ENCODE peak calls at places on chromosomes 13 and 19, in nine cellular contexts. One of them, this sample, is unnamed. For H3K4me1, the result is how much of the 10 kb centered on the place peaks cover.

GRCh38 chr19:48121909-48122371 is 11.3 kb upstream of the PLA2G4C start:
- DNase-seq in heart left ventricle: no peak
- DNase-seq in upper lobe of right lung: no peak
- DNase-seq in right atrium auricular region: no peak
- DNase-seq in left lung: no peak
- DNase-seq in GM23338: no peak
- DNase-seq in tibial artery: no peak
- DNase-seq in CD4-positive, CD25-positive, alpha-beta regulatory T cell: no peak
- DNase-seq in effector memory CD4-positive, alpha-beta T cell: no peak
- DNase-seq in this sample: peak

GRCh38 chr13:52010890-52011689 is at the start of gene ATP7B:
- DNase-seq in tibial artery: no peak
- DNase-seq in upper lobe of right lung: no peak
- DNase-seq in CD4-positive, CD25-positive, alpha-beta regulatory T cell: peak
- DNase-seq in right atrium auricular region: peak
- DNase-seq in left lung: peak
- DNase-seq in GM23338: peak
- DNase-seq in effector memory CD4-positive, alpha-beta T cell: no peak
- DNase-seq in heart left ventricle: no peak
- DNase-seq in this sample: peak

GRCh38 chr13:71659427-71659826 is 207.6 kb downstream of the DACH1 start:
- DNase-seq in left lung: no peak
- DNase-seq in right atrium auricular region: no peak
- DNase-seq in heart left ventricle: no peak
- DNase-seq in GM23338: peak
- DNase-seq in upper lobe of right lung: no peak
- DNase-seq in CD4-positive, CD25-positive, alpha-beta regulatory T cell: no peak
- DNase-seq in tibial artery: no peak
- DNase-seq in effector memory CD4-positive, alpha-beta T cell: no peak
- DNase-seq in this sample: peak

GRCh38 chr13:99356216-99357089 is 49.3 kb upstream of the GPR183 start:
- DNase-seq in GM23338: no peak
- DNase-seq in right atrium auricular region: no peak
- DNase-seq in upper lobe of right lung: no peak
- DNase-seq in CD4-positive, CD25-positive, alpha-beta regulatory T cell: peak
- DNase-seq in tibial artery: no peak
- DNase-seq in left lung: no peak
- DNase-seq in effector memory CD4-positive, alpha-beta T cell: peak
- DNase-seq in heart left ventricle: no peak
- DNase-seq in this sample: peak

GRCh38 chr13:33766724-33767123 is 51.2 kb upstream of the RFC3 start:
- DNase-seq in effector memory CD4-positive, alpha-beta T cell: no peak
- DNase-seq in GM23338: no peak
- DNase-seq in heart left ventricle: no peak
- DNase-seq in upper lobe of right lung: no peak
- DNase-seq in CD4-positive, CD25-positive, alpha-beta regulatory T cell: no peak
- DNase-seq in right atrium auricular region: no peak
- DNase-seq in left lung: no peak
- DNase-seq in tibial artery: no peak
- DNase-seq in this sample: no peak

GRCh38 chr13:101289764-101290163 is 126.5 kb downstream of the NALCN start:
- DNase-seq in upper lobe of right lung: no peak
- DNase-seq in left lung: no peak
- DNase-seq in CD4-positive, CD25-positive, alpha-beta regulatory T cell: no peak
- DNase-seq in effector memory CD4-positive, alpha-beta T cell: no peak
- DNase-seq in GM23338: peak
- DNase-seq in right atrium auricular region: no peak
- DNase-seq in tibial artery: no peak
- DNase-seq in heart left ventricle: no peak
- DNase-seq in this sample: peak

GRCh38 chr13:86986448-86986847 is 684.7 kb upstream of the SLITRK5 start:
- DNase-seq in GM23338: no peak
- DNase-seq in heart left ventricle: no peak
- DNase-seq in CD4-positive, CD25-positive, alpha-beta regulatory T cell: no peak
- DNase-seq in right atrium auricular region: no peak
- DNase-seq in upper lobe of right lung: no peak
- DNase-seq in effector memory CD4-positive, alpha-beta T cell: no peak
- DNase-seq in tibial artery: no peak
- DNase-seq in left lung: no peak
- DNase-seq in this sample: no peak

GRCh38 chr13:105721056-105721455 is 814.4 kb downstream of the EFNB2 start:
- DNase-seq in upper lobe of right lung: no peak
- DNase-seq in left lung: no peak
- DNase-seq in CD4-positive, CD25-positive, alpha-beta regulatory T cell: no peak
- DNase-seq in heart left ventricle: no peak
- DNase-seq in effector memory CD4-positive, alpha-beta T cell: no peak
- DNase-seq in right atrium auricular region: no peak
- DNase-seq in GM23338: no peak
- DNase-seq in tibial artery: no peak
- DNase-seq in this sample: peak

GRCh38 chr19:2977001-2977685 is at the start of gene TLE6:
- DNase-seq in right atrium auricular region: peak
- DNase-seq in CD4-positive, CD25-positive, alpha-beta regulatory T cell: peak
- DNase-seq in tibial artery: peak
- DNase-seq in effector memory CD4-positive, alpha-beta T cell: peak
- DNase-seq in left lung: peak
- DNase-seq in GM23338: peak
- DNase-seq in heart left ventricle: peak
- DNase-seq in upper lobe of right lung: peak
- DNase-seq in this sample: peak

GRCh38 chr19:2981898-2982297 is 4.5 kb downstream of the TLE6 start:
- DNase-seq in tibial artery: no peak
- DNase-seq in right atrium auricular region: no peak
- DNase-seq in heart left ventricle: no peak
- DNase-seq in CD4-positive, CD25-positive, alpha-beta regulatory T cell: no peak
- DNase-seq in upper lobe of right lung: no peak
- DNase-seq in left lung: no peak
- DNase-seq in effector memory CD4-positive, alpha-beta T cell: no peak
- DNase-seq in GM23338: no peak
- DNase-seq in this sample: no peak

GRCh38 chr19:2977686-2978466 is 512 bp downstream of the TLE6 start:
- DNase-seq in GM23338: no peak
- DNase-seq in right atrium auricular region: no peak
- DNase-seq in heart left ventricle: no peak
- DNase-seq in CD4-positive, CD25-positive, alpha-beta regulatory T cell: no peak
- DNase-seq in tibial artery: no peak
- DNase-seq in effector memory CD4-positive, alpha-beta T cell: no peak
- DNase-seq in upper lobe of right lung: no peak
- DNase-seq in left lung: no peak
- DNase-seq in this sample: no peak

GRCh38 chr19:2976609-2977000 is 759 bp upstream of the TLE6 start:
- DNase-seq in tibial artery: no peak
- DNase-seq in effector memory CD4-positive, alpha-beta T cell: no peak
- DNase-seq in GM23338: peak
- DNase-seq in heart left ventricle: no peak
- DNase-seq in upper lobe of right lung: no peak
- DNase-seq in right atrium auricular region: no peak
- DNase-seq in CD4-positive, CD25-positive, alpha-beta regulatory T cell: no peak
- DNase-seq in left lung: peak
- DNase-seq in this sample: peak

GRCh38 chr19:2978467-2978767 is 1.1 kb downstream of the TLE6 start:
- DNase-seq in tibial artery: no peak
- DNase-seq in heart left ventricle: no peak
- DNase-seq in CD4-positive, CD25-positive, alpha-beta regulatory T cell: no peak
- DNase-seq in effector memory CD4-positive, alpha-beta T cell: no peak
- DNase-seq in right atrium auricular region: no peak
- DNase-seq in GM23338: no peak
- DNase-seq in upper lobe of right lung: no peak
- DNase-seq in left lung: no peak
- DNase-seq in this sample: no peak
- H3K27ac ChIP-seq in tibial artery: no peak
- H3K27ac ChIP-seq in heart left ventricle: no peak
- H3K27ac ChIP-seq in CD4-positive, CD25-positive, alpha-beta regulatory T cell: no peak
- H3K27ac ChIP-seq in effector memory CD4-positive, alpha-beta T cell: no peak
- H3K27ac ChIP-seq in right atrium auricular region: no peak
- H3K27ac ChIP-seq in GM23338: no peak
- H3K27ac ChIP-seq in upper lobe of right lung: peak
- H3K27ac ChIP-seq in left lung: no peak
- H3K27ac ChIP-seq in this sample: peak

GRCh38 chr13:112905619-112905989 is 63.4 kb upstream of the MCF2L start:
- DNase-seq in GM23338: no peak
- DNase-seq in heart left ventricle: no peak
- DNase-seq in tibial artery: no peak
- DNase-seq in effector memory CD4-positive, alpha-beta T cell: no peak
- DNase-seq in upper lobe of right lung: no peak
- DNase-seq in right atrium auricular region: no peak
- DNase-seq in CD4-positive, CD25-positive, alpha-beta regulatory T cell: no peak
- DNase-seq in left lung: no peak
- DNase-seq in this sample: no peak

GRCh38 chr13:112908342-112908741 is 60.7 kb upstream of the MCF2L start:
- DNase-seq in upper lobe of right lung: no peak
- DNase-seq in effector memory CD4-positive, alpha-beta T cell: no peak
- DNase-seq in right atrium auricular region: no peak
- DNase-seq in heart left ventricle: no peak
- DNase-seq in left lung: no peak
- DNase-seq in tibial artery: no peak
- DNase-seq in CD4-positive, CD25-positive, alpha-beta regulatory T cell: no peak
- DNase-seq in GM23338: no peak
- DNase-seq in this sample: no peak

GRCh38 chr13:112905990-112906641 is 62.9 kb upstream of the MCF2L start:
- DNase-seq in left lung: peak
- DNase-seq in tibial artery: no peak
- DNase-seq in heart left ventricle: no peak
- DNase-seq in right atrium auricular region: no peak
- DNase-seq in upper lobe of right lung: no peak
- DNase-seq in effector memory CD4-positive, alpha-beta T cell: no peak
- DNase-seq in CD4-positive, CD25-positive, alpha-beta regulatory T cell: no peak
- DNase-seq in GM23338: peak
- DNase-seq in this sample: no peak

GRCh38 chr13:112907916-112908315 is 61.1 kb upstream of the MCF2L start:
- DNase-seq in GM23338: no peak
- DNase-seq in upper lobe of right lung: no peak
- DNase-seq in left lung: peak
- DNase-seq in CD4-positive, CD25-positive, alpha-beta regulatory T cell: no peak
- DNase-seq in effector memory CD4-positive, alpha-beta T cell: no peak
- DNase-seq in tibial artery: no peak
- DNase-seq in heart left ventricle: no peak
- DNase-seq in right atrium auricular region: no peak
- DNase-seq in this sample: no peak

GRCh38 chr13:112907286-112907685 is 61.7 kb upstream of the MCF2L start:
- DNase-seq in CD4-positive, CD25-positive, alpha-beta regulatory T cell: no peak
- DNase-seq in tibial artery: no peak
- DNase-seq in GM23338: no peak
- DNase-seq in right atrium auricular region: no peak
- DNase-seq in upper lobe of right lung: no peak
- DNase-seq in heart left ventricle: no peak
- DNase-seq in left lung: no peak
- DNase-seq in effector memory CD4-positive, alpha-beta T cell: no peak
- DNase-seq in this sample: no peak
- H3K4me1 ChIP-seq in CD4-positive, CD25-positive, alpha-beta regulatory T cell: under half
- H3K4me1 ChIP-seq in tibial artery: under half
- H3K4me1 ChIP-seq in GM23338: under half
- H3K4me1 ChIP-seq in right atrium auricular region: under half
- H3K4me1 ChIP-seq in upper lobe of right lung: under half
- H3K4me1 ChIP-seq in heart left ventricle: under half
- H3K4me1 ChIP-seq in left lung: under half
- H3K4me1 ChIP-seq in effector memory CD4-positive, alpha-beta T cell: under half
- H3K4me1 ChIP-seq in this sample: under half

DNA sequence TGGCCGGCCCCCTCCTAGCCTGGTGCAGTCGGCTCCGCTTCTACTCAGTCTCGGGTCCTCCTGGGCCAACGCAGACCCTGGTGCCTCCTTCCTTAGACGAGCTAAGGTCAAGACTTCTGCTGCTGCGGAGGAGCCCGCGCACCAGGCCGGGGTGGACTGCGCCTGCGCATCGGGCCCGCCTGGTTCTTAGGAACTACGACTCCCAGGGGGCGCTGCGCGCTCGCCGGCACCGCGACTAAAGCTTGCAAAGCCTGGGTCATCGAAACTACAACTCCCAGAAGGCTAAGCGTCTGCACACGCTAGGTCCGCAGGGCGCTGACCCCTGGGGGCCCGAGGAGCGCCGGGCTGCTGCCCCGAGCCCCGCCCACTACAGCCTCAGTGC is at the start of gene ZNF835:
- DNase-seq in effector memory CD4-positive, alpha-beta T cell: peak
- DNase-seq in CD4-positive, CD25-positive, alpha-beta regulatory T cell: peak
- DNase-seq in heart left ventricle: peak
- DNase-seq in GM23338: peak
- DNase-seq in upper lobe of right lung: peak
- DNase-seq in left lung: peak
- DNase-seq in right atrium auricular region: peak
- DNase-seq in tibial artery: peak
- DNase-seq in this sample: peak
- H3K4me3 ChIP-seq in effector memory CD4-positive, alpha-beta T cell: peak
- H3K4me3 ChIP-seq in CD4-positive, CD25-positive, alpha-beta regulatory T cell: peak
- H3K4me3 ChIP-seq in heart left ventricle: peak
- H3K4me3 ChIP-seq in GM23338: peak
- H3K4me3 ChIP-seq in upper lobe of right lung: peak
- H3K4me3 ChIP-seq in left lung: peak
- H3K4me3 ChIP-seq in right atrium auricular region: peak
- H3K4me3 ChIP-seq in tibial artery: peak
- H3K4me3 ChIP-seq in this sample: peak

GRCh38 chr13:97234742-97235141 is 12.6 kb downstream of the MBNL2 start:
- DNase-seq in left lung: no peak
- DNase-seq in GM23338: no peak
- DNase-seq in upper lobe of right lung: no peak
- DNase-seq in heart left ventricle: no peak
- DNase-seq in CD4-positive, CD25-positive, alpha-beta regulatory T cell: no peak
- DNase-seq in effector memory CD4-positive, alpha-beta T cell: no peak
- DNase-seq in right atrium auricular region: no peak
- DNase-seq in tibial artery: no peak
- DNase-seq in this sample: no peak

GRCh38 chr13:97233499-97233898 is 11.4 kb downstream of the MBNL2 start:
- DNase-seq in heart left ventricle: no peak
- DNase-seq in tibial artery: no peak
- DNase-seq in upper lobe of right lung: no peak
- DNase-seq in right atrium auricular region: no peak
- DNase-seq in left lung: no peak
- DNase-seq in GM23338: no peak
- DNase-seq in effector memory CD4-positive, alpha-beta T cell: no peak
- DNase-seq in CD4-positive, CD25-positive, alpha-beta regulatory T cell: no peak
- DNase-seq in this sample: no peak

GRCh38 chr13:97234236-97234635 is 12.1 kb downstream of the MBNL2 start:
- DNase-seq in CD4-positive, CD25-positive, alpha-beta regulatory T cell: no peak
- DNase-seq in tibial artery: no peak
- DNase-seq in effector memory CD4-positive, alpha-beta T cell: no peak
- DNase-seq in heart left ventricle: no peak
- DNase-seq in GM23338: no peak
- DNase-seq in left lung: no peak
- DNase-seq in upper lobe of right lung: no peak
- DNase-seq in right atrium auricular region: no peak
- DNase-seq in this sample: no peak

GRCh38 chr13:97237388-97237787 is 15.3 kb downstream of the MBNL2 start:
- DNase-seq in right atrium auricular region: no peak
- DNase-seq in CD4-positive, CD25-positive, alpha-beta regulatory T cell: no peak
- DNase-seq in heart left ventricle: no peak
- DNase-seq in upper lobe of right lung: no peak
- DNase-seq in effector memory CD4-positive, alpha-beta T cell: no peak
- DNase-seq in tibial artery: no peak
- DNase-seq in left lung: no peak
- DNase-seq in GM23338: no peak
- DNase-seq in this sample: no peak

DNA sequence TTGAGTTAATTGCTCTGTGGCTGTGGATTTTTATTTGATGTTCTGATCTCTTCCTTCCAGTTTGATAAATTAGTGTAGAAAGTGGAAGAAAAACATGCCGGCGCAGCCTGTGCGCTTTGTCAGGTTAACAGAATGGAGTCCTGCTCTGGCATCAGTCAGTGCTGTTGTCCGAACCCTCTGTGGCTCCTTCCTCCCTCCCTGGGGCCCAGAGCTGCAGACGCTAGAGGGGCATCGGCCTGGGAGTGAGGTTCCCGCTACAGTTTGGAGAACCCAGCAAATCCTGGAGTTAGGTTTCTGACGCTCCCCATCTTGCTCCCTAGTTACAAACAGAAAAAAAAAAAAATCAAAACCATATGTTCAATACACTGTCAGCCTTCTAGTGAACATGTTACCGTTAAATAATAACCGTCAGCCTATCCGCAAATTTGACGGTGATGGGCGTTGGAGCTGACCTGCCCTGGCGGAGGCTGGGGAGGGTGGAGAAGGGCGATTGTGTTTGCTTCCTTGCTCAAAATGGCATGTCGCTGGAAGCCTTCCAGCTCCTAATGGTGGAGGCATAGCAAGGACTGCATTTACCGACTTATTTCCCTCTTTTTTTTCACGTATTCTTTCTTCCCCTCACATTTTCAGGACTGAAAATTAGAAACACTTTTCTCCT is 13.5 kb downstream of the MBNL2 start:
- DNase-seq in GM23338: no peak
- DNase-seq in heart left ventricle: peak
- DNase-seq in right atrium auricular region: no peak
- DNase-seq in effector memory CD4-positive, alpha-beta T cell: no peak
- DNase-seq in tibial artery: no peak
- DNase-seq in upper lobe of right lung: no peak
- DNase-seq in left lung: no peak
- DNase-seq in CD4-positive, CD25-positive, alpha-beta regulatory T cell: no peak
- DNase-seq in this sample: no peak
- H3K27ac ChIP-seq in GM23338: no peak
- H3K27ac ChIP-seq in heart left ventricle: peak
- H3K27ac ChIP-seq in right atrium auricular region: no peak
- H3K27ac ChIP-seq in effector memory CD4-positive, alpha-beta T cell: no peak
- H3K27ac ChIP-seq in tibial artery: peak
- H3K27ac ChIP-seq in upper lobe of right lung: peak
- H3K27ac ChIP-seq in left lung: peak
- H3K27ac ChIP-seq in CD4-positive, CD25-positive, alpha-beta regulatory T cell: no peak
- H3K27ac ChIP-seq in this sample: no peak

This sample was measured in cardiac muscle cell.